ENCODE peak calls at places on chromosomes 3 and 15, in eight cellular contexts. R is transverse colon, V is lung, C is mesendoderm, O is aorta, I is neural progenitor cell, T is GM23248, N is SJSA1. S is an unnamed sample.
A peak's percentile ranks its signal among the peaks of the same experiment; 100 is the strongest.

GRCh38 chr15:45161666-45162065 is 26.1 kb downstream of the SHF start:
- DNase-seq in R (no peak), V (no peak), C (no peak), O (no peak), I (no peak), T (no peak), N (no peak), S (no peak)

GRCh38 chr3:54067060-54067459 is 55.3 kb upstream of the CACNA2D3 start:
- DNase-seq in R (no peak), V (no peak), C (no peak), O (no peak), I (no peak), T (no peak), N (no peak), S (no peak)

GRCh38 chr15:87167706-87168105 is 1088.0 kb downstream of the AGBL1 start:
- DNase-seq in R (no peak), V (no peak), C (no peak), O (no peak), I (no peak), T (no peak), N (no peak), S (no peak)

GRCh38 chr3:116552261-116552660 is 107.0 kb upstream of the LSAMP start:
- DNase-seq in R (no peak), V (no peak), C (no peak), O (no peak), I (no peak), T (no peak), N (no peak), S (no peak)

GRCh38 chr15:94526071-94526689 is 294.8 kb downstream of the MCTP2 start:
- DNase-seq in R (no peak), V (no peak), C (peak; percentile 73), O (no peak), I (peak; percentile 40), T (no peak), N (no peak), S (peak; percentile 74)

GRCh38 chr3:38968891-38969290 is 82.9 kb downstream of the SCN11A start:
- DNase-seq in R (no peak), V (no peak), C (no peak), O (no peak), I (no peak), T (no peak), N (no peak), S (no peak)

GRCh38 chr3:188248036-188248561 is 94.1 kb downstream of the LPP start:
- DNase-seq in R (peak; percentile 35), V (no peak), C (no peak), O (no peak), I (no peak), T (no peak), N (no peak), S (no peak)

GRCh38 chr3:64533565-64534317 is 154.1 kb downstream of the ADAMTS9 start:
- DNase-seq in R (peak; percentile 84), V (peak; percentile 79), C (peak; percentile 92), O (peak; percentile 82), I (peak; percentile 95), T (peak; percentile 90), N (peak; percentile 86), S (peak; percentile 96)

GRCh38 chr15:63917588-63918316 is 84.0 kb upstream of the HERC1 start:
- DNase-seq in R (no peak), V (no peak), C (no peak), O (no peak), I (no peak), T (no peak), N (no peak), S (no peak)

GRCh38 chr3:161310649-161311423 is 60.5 kb downstream of the SPTSSB start:
- DNase-seq in R (peak; percentile 17), V (no peak), C (no peak), O (no peak), I (no peak), T (no peak), N (no peak), S (no peak)

GRCh38 chr3:385151-385550 is 188.6 kb downstream of the CHL1 start:
- DNase-seq in R (no peak), V (no peak), C (peak; percentile 10), O (no peak), I (no peak), T (peak; percentile 31), N (no peak), S (no peak)

GRCh38 chr3:107795514-107796094 is 272.8 kb downstream of the BBX start:
- DNase-seq in R (no peak), V (no peak), C (no peak), O (no peak), I (no peak), T (no peak), N (no peak), S (no peak)

GRCh38 chr15:101158166-101159095 is 93.4 kb downstream of the CHSY1 start:
- DNase-seq in R (no peak), V (no peak), C (no peak), O (peak; percentile 26), I (no peak), T (no peak), N (no peak), S (no peak)

GRCh38 chr3:16462679-16463078 is 50.8 kb downstream of the RFTN1 start:
- DNase-seq in R (no peak), V (no peak), C (no peak), O (no peak), I (no peak), T (no peak), N (no peak), S (no peak)

GRCh38 chr3:156271508-156271907 is 151.1 kb downstream of the KCNAB1 start:
- DNase-seq in R (no peak), V (no peak), C (no peak), O (no peak), I (no peak), T (no peak), N (no peak), S (no peak)

GRCh38 chr3:189841474-189842205 is 210.5 kb downstream of the TP63 start:
- DNase-seq in R (no peak), V (no peak), C (no peak), O (no peak), I (no peak), T (peak; percentile 80), N (no peak), S (peak; percentile 12)

GRCh38 chr15:96410175-96411055 is 79.9 kb downstream of the NR2F2 start:
- DNase-seq in R (no peak), V (no peak), C (peak; percentile 38), O (no peak), I (peak; percentile 65), T (peak; percentile 17), N (no peak), S (peak; percentile 58)

GRCh38 chr15:96414875-96415274 is 84.4 kb downstream of the NR2F2 start:
- DNase-seq in R (no peak), V (no peak), C (peak; percentile 4), O (no peak), I (no peak), T (no peak), N (no peak), S (no peak)

GRCh38 chr15:96411056-96412031 is 80.8 kb downstream of the NR2F2 start:
- DNase-seq in R (no peak), V (no peak), C (no peak), O (no peak), I (no peak), T (no peak), N (no peak), S (no peak)

GRCh38 chr15:96412045-96412918 is 81.8 kb downstream of the NR2F2 start:
- DNase-seq in R (no peak), V (no peak), C (no peak), O (no peak), I (peak; percentile 46), T (no peak), N (no peak), S (no peak)

DNA sequence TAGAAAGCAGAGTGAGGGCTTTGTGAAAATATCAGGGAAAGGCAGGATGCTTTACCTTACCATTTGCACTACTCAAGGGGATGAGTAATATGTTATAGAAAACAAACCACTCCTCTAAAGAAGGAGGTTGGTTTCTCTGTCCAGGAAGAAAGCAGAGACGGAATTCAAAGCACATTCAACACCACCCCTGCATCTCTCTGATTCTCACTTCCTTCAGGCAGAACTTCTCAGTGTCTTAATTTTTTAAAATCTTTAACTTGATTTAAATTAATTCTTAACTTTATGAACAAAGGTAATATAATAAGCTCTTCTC is 82.4 kb downstream of the NR2F2 start:
- DNase-seq in R (no peak), V (no peak), C (no peak), O (no peak), I (no peak), T (no peak), N (no peak), S (no peak)
- H3K27me3 ChIP-seq in R (peaks cover 100% of the 10 kb centered on the region), V (peaks cover 25% of the 10 kb centered on the region), C (peaks cover 87% of the 10 kb centered on the region), O (no peaks in the 10 kb centered on the region), I (peaks cover 100% of the 10 kb centered on the region), T (peaks cover 100% of the 10 kb centered on the region), N (peaks cover 40% of the 10 kb centered on the region), S (peaks cover 100% of the 10 kb centered on the region)

GRCh38 chr3:66048051-66048395 is 9.3 kb upstream of the MAGI1 start:
- DNase-seq in R (no peak), V (no peak), C (no peak), O (no peak), I (no peak), T (peak; percentile 40), N (no peak), S (no peak)
- H3K27ac ChIP-seq in R (no peak overlapping the region), V (peak overlapping the region; percentile 56), C (no peak overlapping the region), O (no peak overlapping the region), I (no peak overlapping the region), T (peak overlapping the region; percentile 51), N (no peak overlapping the region), S (no peak overlapping the region)

GRCh38 chr15:66405605-66406004 is 18.9 kb downstream of the MAP2K1 start:
- DNase-seq in R (no peak), V (no peak), C (no peak), O (no peak), I (no peak), T (no peak), N (no peak), S (no peak)
- H3K4me1 ChIP-seq in R (peaks cover 10% of the 10 kb centered on the region), V (peaks cover 6% of the 10 kb centered on the region), C (peaks cover 23% of the 10 kb centered on the region), O (no peaks in the 10 kb centered on the region), I (peaks cover 40% of the 10 kb centered on the region), T (peaks cover 25% of the 10 kb centered on the region), N (peaks cover 16% of the 10 kb centered on the region), S (peaks cover 60% of the 10 kb centered on the region)

GRCh38 chr3:62888180-62888579 is 13.0 kb upstream of the CADPS start:
- DNase-seq in R (no peak), V (no peak), C (peak; percentile 76), O (no peak), I (peak; percentile 48), T (no peak), N (no peak), S (peak; percentile 78)

GRCh38 chr3:62888778-62889177 is 13.6 kb upstream of the CADPS start:
- DNase-seq in R (no peak), V (no peak), C (no peak), O (no peak), I (no peak), T (no peak), N (no peak), S (no peak)

GRCh38 chr3:62892045-62892444 is 16.8 kb upstream of the CADPS start:
- DNase-seq in R (no peak), V (no peak), C (no peak), O (no peak), I (no peak), T (no peak), N (no peak), S (no peak)

DNA sequence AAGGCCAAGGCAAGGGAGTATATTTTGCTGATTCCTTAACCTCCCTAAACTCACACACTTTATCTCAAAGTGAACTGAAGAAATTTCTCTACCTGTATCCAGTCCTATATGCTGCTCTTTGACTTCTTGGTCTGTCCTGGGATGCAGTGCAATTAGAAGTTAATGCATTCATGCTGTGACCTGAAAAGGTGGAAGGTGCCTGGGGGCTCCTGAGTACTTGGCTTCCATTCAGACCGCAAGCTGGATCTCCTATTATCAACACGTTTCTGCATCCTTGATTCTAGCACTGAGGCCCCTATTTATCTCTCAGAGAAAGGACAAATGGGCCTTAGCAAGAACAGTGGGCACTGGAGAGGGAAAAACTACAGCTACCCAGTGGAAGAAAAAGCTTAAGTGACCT is 17.7 kb upstream of the CADPS start:
- DNase-seq in R (no peak), V (no peak), C (peak; percentile 54), O (no peak), I (no peak), T (no peak), N (no peak), S (no peak)
- H3K27me3 ChIP-seq in R (no peaks in the 10 kb centered on the region), V (no peaks in the 10 kb centered on the region), C (no peaks in the 10 kb centered on the region), O (no peaks in the 10 kb centered on the region), I (no peaks in the 10 kb centered on the region), T (no peaks in the 10 kb centered on the region), N (no peaks in the 10 kb centered on the region), S (no peaks in the 10 kb centered on the region)

S was measured in GM23338.